ENCODE peak calls at places on chromosome 11, in five cellular contexts. K is heart right ventricle; X is effector memory CD4-positive, alpha-beta T cell; V is GM23248; D is esophagus squamous epithelium. A is an unnamed sample.

GRCh38 chr11:617912-618682 is 2.3 kb upstream of the IRF7 start:
- DNase-seq in X (no peak), D (no peak), K (no peak), V (no peak), A (no peak)

GRCh38 chr11:68750197-68750987 is 928 bp downstream of the TESMIN start:
- DNase-seq in X (no peak), D (no peak), V (no peak), K (no peak), A (no peak)

GRCh38 chr11:47212938-47213337 is 1.8 kb upstream of the DDB2 start:
- DNase-seq in X (no peak), K (no peak), V (no peak), D (no peak), A (no peak)

GRCh38 chr11:34651551-34651950 is 30.7 kb downstream of the EHF start:
- DNase-seq in D (no peak), K (no peak), V (no peak), X (no peak), A (no peak)

GRCh38 chr11:119525180-119525854 is 102.3 kb upstream of the THY1 start:
- DNase-seq in X (no peak), K (no peak), V (no peak), D (no peak), A (no peak)

GRCh38 chr11:86735462-86736302 is 63.3 kb upstream of the ME3 start:
- DNase-seq in K (no peak), V (peak), D (no peak), X (no peak), A (no peak)

GRCh38 chr11:65695459-65696241 is 16.4 kb upstream of the KAT5 start:
- DNase-seq in X (no peak), K (peak), D (no peak), V (no peak), A (peak)

GRCh38 chr11:23021287-23021863 is 161.1 kb upstream of the CCDC179 start:
- DNase-seq in V (peak), X (no peak), D (no peak), K (no peak), A (no peak)

GRCh38 chr11:30344085-30344484 is 21.2 kb downstream of the ARL14EP start:
- DNase-seq in K (no peak), V (no peak), D (no peak), X (no peak), A (no peak)

GRCh38 chr11:20873054-20873453 is 203.7 kb downstream of the NELL1 start:
- DNase-seq in D (no peak), X (no peak), K (no peak), V (peak), A (peak)

GRCh38 chr11:100188137-100188783 is 498.8 kb upstream of the ARHGAP42 start:
- DNase-seq in X (no peak), V (no peak), K (no peak), D (no peak), A (no peak)

GRCh38 chr11:45176996-45177395 is 30.6 kb downstream of the PRDM11 start:
- DNase-seq in D (no peak), K (no peak), V (no peak), X (no peak), A (no peak)

GRCh38 chr11:12280199-12280837 is 97.1 kb upstream of the PARVA start:
- DNase-seq in K (no peak), V (no peak), X (no peak), D (no peak), A (no peak)

GRCh38 chr11:68398870-68399865 is 61.4 kb upstream of the PPP6R3 start:
- DNase-seq in V (no peak), K (peak), D (no peak), X (no peak), A (no peak)

GRCh38 chr11:4134844-4135243 is 40.2 kb downstream of the RRM1 start:
- DNase-seq in X (no peak), D (no peak), V (peak), K (no peak), A (no peak)

GRCh38 chr11:117219455-117219854 is 12.4 kb downstream of the PCSK7 start:
- DNase-seq in V (no peak), D (no peak), K (peak), X (no peak), A (no peak)

GRCh38 chr11:117218133-117218915 is 13.5 kb downstream of the PCSK7 start:
- DNase-seq in X (no peak), V (no peak), D (no peak), K (peak), A (no peak)

GRCh38 chr11:117217141-117217609 is 14.7 kb downstream of the PCSK7 start:
- DNase-seq in V (no peak), D (no peak), X (no peak), K (peak), A (no peak)

GRCh38 chr11:117219001-117219400 is 12.9 kb downstream of the PCSK7 start:
- DNase-seq in K (peak), D (no peak), V (no peak), X (no peak), A (no peak)

GRCh38 chr11:117217685-117218084 is 14.2 kb downstream of the PCSK7 start:
- DNase-seq in X (no peak), K (peak), D (no peak), V (no peak), A (no peak)
- H3K27ac ChIP-seq in X (no peak), K (peak), D (peak), V (no peak), A (no peak)

GRCh38 chr11:109612481-109612880 is 190.5 kb downstream of the C11orf87 start:
- DNase-seq in X (no peak), D (no peak), K (no peak), V (peak), A (no peak)
- H3K27ac ChIP-seq in X (no peak), D (no peak), K (no peak), V (no peak), A (no peak)

GRCh38 chr11:76891793-76892192 is 31.1 kb downstream of the ACER3 start:
- DNase-seq in V (no peak), D (no peak), K (no peak), X (no peak), A (no peak)
- H3K27ac ChIP-seq in V (no peak), D (no peak), K (no peak), X (no peak), A (peak)

GRCh38 chr11:61586792-61587430 is 6.0 kb upstream of the SYT7 start:
- DNase-seq in K (no peak), V (no peak), X (no peak), D (no peak), A (no peak)

GRCh38 chr11:61589961-61590360 is 9.1 kb upstream of the SYT7 start:
- DNase-seq in D (no peak), X (no peak), V (no peak), K (no peak), A (no peak)

GRCh38 chr11:61585115-61585514 is 4.2 kb upstream of the SYT7 start:
- DNase-seq in V (no peak), X (no peak), K (no peak), D (no peak), A (no peak)

GRCh38 chr11:61587951-61588695 is 7.2 kb upstream of the SYT7 start:
- DNase-seq in X (peak), V (peak), K (peak), D (no peak), A (no peak)

GRCh38 chr11:61587541-61587941 is 6.7 kb upstream of the SYT7 start:
- DNase-seq in X (no peak), K (peak), D (no peak), V (peak), A (no peak)
- H3K27ac ChIP-seq in X (no peak), K (peak), D (peak), V (no peak), A (no peak)

GRCh38 chr11:64181506-64182411 is 4.2 kb upstream of the STIP1 start:
- DNase-seq in V (peak), X (no peak), D (peak), K (peak), A (peak)
- H3K27ac ChIP-seq in V (peak), X (no peak), D (peak), K (peak), A (peak)

GRCh38 chr11:74069146-74070046 is 60.5 kb upstream of the UCP3 start:
- DNase-seq in X (no peak), D (no peak), V (peak), K (no peak), A (no peak)
- H3K27ac ChIP-seq in X (no peak), D (no peak), V (no peak), K (no peak), A (no peak)

GRCh38 chr11:43986327-43986726 is 43.9 kb downstream of the C11orf96 start:
- DNase-seq in X (no peak), D (no peak), K (no peak), V (no peak), A (no peak)

GRCh38 chr11:43989162-43989961 is 46.9 kb downstream of the C11orf96 start:
- DNase-seq in V (no peak), D (no peak), K (peak), X (no peak), A (no peak)

GRCh38 chr11:43986881-43987280 is 44.4 kb downstream of the C11orf96 start:
- DNase-seq in K (no peak), X (no peak), V (no peak), D (no peak), A (no peak)

GRCh38 chr11:43987384-43988039 is 45.1 kb downstream of the C11orf96 start:
- DNase-seq in X (no peak), D (no peak), K (peak), V (peak), A (peak)

GRCh38 chr11:43988040-43988793 is 45.8 kb downstream of the C11orf96 start:
- DNase-seq in X (no peak), V (no peak), K (no peak), D (no peak), A (no peak)
- H3K27ac ChIP-seq in X (no peak), V (peak), K (peak), D (peak), A (no peak)

DNA sequence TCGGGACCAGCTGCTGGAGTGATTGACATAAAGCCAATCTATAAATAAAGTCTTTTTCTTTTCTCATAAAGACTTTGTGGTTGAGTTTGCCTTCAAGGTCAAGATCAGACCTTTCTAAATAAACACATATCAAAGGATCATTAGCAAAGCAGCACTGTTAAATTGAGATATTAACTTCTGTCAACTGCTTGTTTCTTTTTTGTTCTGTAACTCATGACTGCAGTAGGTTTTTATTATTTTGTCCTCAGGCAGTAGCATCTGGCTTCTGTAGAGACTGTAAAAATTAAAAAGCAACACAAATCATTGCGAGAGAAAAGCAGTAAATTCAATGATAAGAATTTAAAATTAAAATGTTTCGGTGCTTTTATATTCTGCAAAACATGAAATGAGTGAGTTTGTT is 77.7 kb upstream of the NNMT start:
- DNase-seq in K (no peak), V (no peak), X (no peak), D (no peak), A (no peak)
- H3K27ac ChIP-seq in K (peak), V (no peak), X (no peak), D (no peak), A (no peak)

GRCh38 chr11:67248653-67249052 is 17.6 kb upstream of the GRK2 start:
- DNase-seq in K (peak), D (no peak), X (no peak), V (peak), A (no peak)
- H3K27ac ChIP-seq in K (peak), D (peak), X (no peak), V (peak), A (no peak)

GRCh38 chr11:10476927-10477689 is 22.0 kb downstream of the AMPD3 start:
- DNase-seq in X (no peak), K (no peak), V (no peak), D (no peak), A (no peak)
- H3K27ac ChIP-seq in X (no peak), K (no peak), V (no peak), D (no peak), A (peak)